ENCODE peak calls at places on chromosomes 5 and 9, in five cellular contexts. I is left ventricle myocardium superior; M is NCI-H1105 treated with DMSO at 0.1 percent for 48 hours; Q is neural progenitor cell; V is stimulated activated CD4-positive, alpha-beta T cell treated with anti-CD3 and anti-CD28 coated beads, TNF-alpha, amount 100 ng/mL, for 4 hours. T is an unnamed sample.

GRCh38 chr5:51156838-51157237 is 226.4 kb upstream of the ISL1 start:
- DNase-seq in Q (peak; percentile 38), V (no peak), M (no peak), I (no peak), T (no peak)

GRCh38 chr5:56279291-56279690 is 46.2 kb upstream of the ANKRD55 start:
- DNase-seq in V (no peak), M (no peak), Q (no peak), I (no peak), T (no peak)

GRCh38 chr5:137415231-137415681 is 83.9 kb downstream of the SPOCK1 start:
- DNase-seq in M (no peak), I (no peak), Q (no peak), V (no peak), T (no peak)

GRCh38 chr9:34454571-34455065 is 3.8 kb downstream of the FAM219A start:
- DNase-seq in Q (no peak), M (no peak), I (peak; percentile 46), V (no peak), T (no peak)

GRCh38 chr5:132557425-132557805 is 638 bp downstream of the RAD50 start:
- DNase-seq in I (peak; percentile 35), M (peak; percentile 15), V (no peak), Q (peak; percentile 56), T (no peak)

GRCh38 chr5:150895431-150896428 is 9.1 kb downstream of the ZNF300 start:
- DNase-seq in M (no peak), Q (no peak), V (no peak), I (no peak), T (no peak)

GRCh38 chr9:115170674-115171073 is 52.7 kb upstream of the TNC start:
- DNase-seq in I (no peak), V (no peak), Q (no peak), M (no peak), T (no peak)

GRCh38 chr9:95284152-95284551 is 33.4 kb downstream of the FANCC start:
- DNase-seq in M (no peak), Q (no peak), I (no peak), V (no peak), T (no peak)

GRCh38 chr5:95631265-95631957 is 11.5 kb downstream of the GPR150 start:
- DNase-seq in V (no peak), Q (no peak), M (no peak), I (no peak), T (no peak)

GRCh38 chr9:93254061-93254481 is 70.1 kb downstream of the WNK2 start:
- DNase-seq in V (no peak), Q (no peak), I (no peak), M (no peak), T (no peak)

GRCh38 chr5:141223112-141223783 is at the start of gene PCDHB14:
- DNase-seq in I (no peak), M (peak; percentile 58), Q (peak; percentile 85), V (no peak), T (no peak)

GRCh38 chr5:159588930-159589329 is 258.6 kb upstream of the IL12B start:
- DNase-seq in M (no peak), V (no peak), I (no peak), Q (no peak), T (no peak)

GRCh38 chr5:34007116-34007674 is 655 bp downstream of the AMACR start:
- DNase-seq in Q (peak; percentile 30), I (peak; percentile 31), V (no peak), M (peak; percentile 25), T (no peak)